ENCODE peak calls at places on chromosomes 12 and 14, in six cellular contexts. One of them, this sample, is unnamed.
A peak's percentile ranks its signal among the peaks of the same experiment; 100 is the strongest.

GRCh38 chr12:53115112-53115890 is 12.0 kb downstream of the SOAT2 start:
- DNase-seq in HTR-8/SVneo: no peak
- DNase-seq in D341Med: no peak
- DNase-seq in T-helper 22 cell: no peak
- DNase-seq in stimulated activated naive CD4-positive, alpha-beta T cell: no peak
- DNase-seq in left ventricle myocardium superior: no peak
- DNase-seq in this sample: no peak

GRCh38 chr12:4771960-4772566 is 51.9 kb downstream of the GALNT8 start:
- DNase-seq in HTR-8/SVneo: no peak
- DNase-seq in D341Med: no peak
- DNase-seq in T-helper 22 cell: no peak
- DNase-seq in stimulated activated naive CD4-positive, alpha-beta T cell: no peak
- DNase-seq in left ventricle myocardium superior: no peak
- DNase-seq in this sample: no peak

GRCh38 chr12:68636268-68636667 is 25.6 kb downstream of the RAP1B start:
- DNase-seq in HTR-8/SVneo: no peak
- DNase-seq in D341Med: no peak
- DNase-seq in T-helper 22 cell: no peak
- DNase-seq in stimulated activated naive CD4-positive, alpha-beta T cell: no peak
- DNase-seq in left ventricle myocardium superior: no peak
- DNase-seq in this sample: no peak

GRCh38 chr12:6603095-6603567 is 4.0 kb downstream of the CHD4 start:
- DNase-seq in HTR-8/SVneo: no peak
- DNase-seq in D341Med: peak; percentile 89
- DNase-seq in T-helper 22 cell: peak; percentile 30
- DNase-seq in stimulated activated naive CD4-positive, alpha-beta T cell: peak; percentile 53
- DNase-seq in left ventricle myocardium superior: peak; percentile 73
- DNase-seq in this sample: no peak

GRCh38 chr12:3700861-3701260 is 52.0 kb downstream of the CRACR2A start:
- DNase-seq in HTR-8/SVneo: no peak
- DNase-seq in D341Med: no peak
- DNase-seq in T-helper 22 cell: no peak
- DNase-seq in stimulated activated naive CD4-positive, alpha-beta T cell: no peak
- DNase-seq in left ventricle myocardium superior: no peak
- DNase-seq in this sample: no peak

GRCh38 chr14:102155150-102155549 is 15.5 kb downstream of the WDR20 start:
- DNase-seq in HTR-8/SVneo: no peak
- DNase-seq in D341Med: peak; percentile 24
- DNase-seq in T-helper 22 cell: no peak
- DNase-seq in stimulated activated naive CD4-positive, alpha-beta T cell: no peak
- DNase-seq in left ventricle myocardium superior: no peak
- DNase-seq in this sample: no peak

GRCh38 chr12:90055071-90055470 is 346.4 kb upstream of the ATP2B1 start:
- DNase-seq in HTR-8/SVneo: no peak
- DNase-seq in D341Med: no peak
- DNase-seq in T-helper 22 cell: no peak
- DNase-seq in stimulated activated naive CD4-positive, alpha-beta T cell: no peak
- DNase-seq in left ventricle myocardium superior: no peak
- DNase-seq in this sample: no peak

GRCh38 chr14:90815817-90816662 is at the start of gene TTC7B:
- DNase-seq in HTR-8/SVneo: peak; percentile 76
- DNase-seq in D341Med: peak; percentile 92
- DNase-seq in T-helper 22 cell: no peak
- DNase-seq in stimulated activated naive CD4-positive, alpha-beta T cell: no peak
- DNase-seq in left ventricle myocardium superior: peak; percentile 82
- DNase-seq in this sample: no peak

GRCh38 chr14:68309121-68309520 is 483.7 kb downstream of the ZFP36L1 start:
- DNase-seq in HTR-8/SVneo: no peak
- DNase-seq in D341Med: no peak
- DNase-seq in T-helper 22 cell: no peak
- DNase-seq in stimulated activated naive CD4-positive, alpha-beta T cell: no peak
- DNase-seq in left ventricle myocardium superior: no peak
- DNase-seq in this sample: no peak

GRCh38 chr12:84807249-84807648 is 105.3 kb downstream of the SLC6A15 start:
- DNase-seq in HTR-8/SVneo: no peak
- DNase-seq in D341Med: no peak
- DNase-seq in T-helper 22 cell: no peak
- DNase-seq in stimulated activated naive CD4-positive, alpha-beta T cell: no peak
- DNase-seq in left ventricle myocardium superior: no peak
- DNase-seq in this sample: no peak

GRCh38 chr12:117046861-117047530 is 52.2 kb downstream of the TESC start:
- DNase-seq in HTR-8/SVneo: no peak
- DNase-seq in D341Med: no peak
- DNase-seq in T-helper 22 cell: no peak
- DNase-seq in stimulated activated naive CD4-positive, alpha-beta T cell: no peak
- DNase-seq in left ventricle myocardium superior: no peak
- DNase-seq in this sample: no peak

GRCh38 chr14:38882533-38882932 is 220.5 kb downstream of the SEC23A start:
- DNase-seq in HTR-8/SVneo: no peak
- DNase-seq in D341Med: no peak
- DNase-seq in T-helper 22 cell: no peak
- DNase-seq in stimulated activated naive CD4-positive, alpha-beta T cell: no peak
- DNase-seq in left ventricle myocardium superior: no peak
- DNase-seq in this sample: no peak

GRCh38 chr12:29552324-29552927 is 54.9 kb upstream of the OVCH1 start:
- DNase-seq in HTR-8/SVneo: no peak
- DNase-seq in D341Med: peak; percentile 67
- DNase-seq in T-helper 22 cell: peak; percentile 6
- DNase-seq in stimulated activated naive CD4-positive, alpha-beta T cell: peak; percentile 19
- DNase-seq in left ventricle myocardium superior: peak; percentile 72
- DNase-seq in this sample: no peak

GRCh38 chr12:65495233-65495632 is 216.8 kb downstream of the MSRB3 start:
- DNase-seq in HTR-8/SVneo: peak; percentile 63
- DNase-seq in D341Med: no peak
- DNase-seq in T-helper 22 cell: no peak
- DNase-seq in stimulated activated naive CD4-positive, alpha-beta T cell: no peak
- DNase-seq in left ventricle myocardium superior: no peak
- DNase-seq in this sample: no peak

GRCh38 chr12:11727133-11727664 is 77.7 kb downstream of the ETV6 start:
- DNase-seq in HTR-8/SVneo: no peak
- DNase-seq in D341Med: no peak
- DNase-seq in T-helper 22 cell: no peak
- DNase-seq in stimulated activated naive CD4-positive, alpha-beta T cell: peak; percentile 59
- DNase-seq in left ventricle myocardium superior: no peak
- DNase-seq in this sample: no peak

GRCh38 chr12:11827096-11827841 is 177.8 kb downstream of the ETV6 start:
- DNase-seq in HTR-8/SVneo: no peak
- DNase-seq in D341Med: no peak
- DNase-seq in T-helper 22 cell: no peak
- DNase-seq in stimulated activated naive CD4-positive, alpha-beta T cell: no peak
- DNase-seq in left ventricle myocardium superior: no peak
- DNase-seq in this sample: no peak

GRCh38 chr12:79615596-79616560 is 74.9 kb downstream of the PAWR start:
- DNase-seq in HTR-8/SVneo: no peak
- DNase-seq in D341Med: no peak
- DNase-seq in T-helper 22 cell: no peak
- DNase-seq in stimulated activated naive CD4-positive, alpha-beta T cell: no peak
- DNase-seq in left ventricle myocardium superior: no peak
- DNase-seq in this sample: no peak

GRCh38 chr14:65864549-65864948 is 452.0 kb downstream of the FUT8 start:
- DNase-seq in HTR-8/SVneo: no peak
- DNase-seq in D341Med: no peak
- DNase-seq in T-helper 22 cell: no peak
- DNase-seq in stimulated activated naive CD4-positive, alpha-beta T cell: no peak
- DNase-seq in left ventricle myocardium superior: no peak
- DNase-seq in this sample: no peak

GRCh38 chr12:101238806-101239329 is 28.8 kb upstream of the SLC5A8 start:
- DNase-seq in HTR-8/SVneo: no peak
- DNase-seq in D341Med: no peak
- DNase-seq in T-helper 22 cell: no peak
- DNase-seq in stimulated activated naive CD4-positive, alpha-beta T cell: no peak
- DNase-seq in left ventricle myocardium superior: no peak
- DNase-seq in this sample: no peak

GRCh38 chr12:123907726-123908476 is 64.7 kb downstream of the CCDC92 start:
- DNase-seq in HTR-8/SVneo: no peak
- DNase-seq in D341Med: no peak
- DNase-seq in T-helper 22 cell: no peak
- DNase-seq in stimulated activated naive CD4-positive, alpha-beta T cell: no peak
- DNase-seq in left ventricle myocardium superior: no peak
- DNase-seq in this sample: no peak

GRCh38 chr14:104894331-104895206 is 29.5 kb downstream of the CEP170B start:
- DNase-seq in HTR-8/SVneo: no peak
- DNase-seq in D341Med: peak; percentile 29
- DNase-seq in T-helper 22 cell: no peak
- DNase-seq in stimulated activated naive CD4-positive, alpha-beta T cell: no peak
- DNase-seq in left ventricle myocardium superior: peak; percentile 28
- DNase-seq in this sample: no peak

GRCh38 chr12:53345486-53346195 is 9.5 kb upstream of the SP7 start:
- DNase-seq in HTR-8/SVneo: no peak
- DNase-seq in D341Med: no peak
- DNase-seq in T-helper 22 cell: no peak
- DNase-seq in stimulated activated naive CD4-positive, alpha-beta T cell: no peak
- DNase-seq in left ventricle myocardium superior: peak; percentile 70
- DNase-seq in this sample: no peak

GRCh38 chr14:91582761-91583160 is 72.7 kb upstream of the PPP4R3A start:
- DNase-seq in HTR-8/SVneo: no peak
- DNase-seq in D341Med: no peak
- DNase-seq in T-helper 22 cell: no peak
- DNase-seq in stimulated activated naive CD4-positive, alpha-beta T cell: no peak
- DNase-seq in left ventricle myocardium superior: no peak
- DNase-seq in this sample: no peak

GRCh38 chr14:63573579-63573978 is 30.4 kb upstream of the PPP2R5E start:
- DNase-seq in HTR-8/SVneo: peak; percentile 71
- DNase-seq in D341Med: no peak
- DNase-seq in T-helper 22 cell: no peak
- DNase-seq in stimulated activated naive CD4-positive, alpha-beta T cell: no peak
- DNase-seq in left ventricle myocardium superior: no peak
- DNase-seq in this sample: no peak

GRCh38 chr12:93402333-93403311 is 24.9 kb downstream of the NUDT4 start:
- DNase-seq in HTR-8/SVneo: no peak
- DNase-seq in D341Med: no peak
- DNase-seq in T-helper 22 cell: no peak
- DNase-seq in stimulated activated naive CD4-positive, alpha-beta T cell: no peak
- DNase-seq in left ventricle myocardium superior: no peak
- DNase-seq in this sample: no peak

GRCh38 chr12:95574030-95574429 is 22.8 kb upstream of the USP44 start:
- DNase-seq in HTR-8/SVneo: no peak
- DNase-seq in D341Med: no peak
- DNase-seq in T-helper 22 cell: no peak
- DNase-seq in stimulated activated naive CD4-positive, alpha-beta T cell: no peak
- DNase-seq in left ventricle myocardium superior: no peak
- DNase-seq in this sample: no peak

GRCh38 chr12:93408813-93409212 is 31.1 kb downstream of the NUDT4 start:
- DNase-seq in HTR-8/SVneo: no peak
- DNase-seq in D341Med: no peak
- DNase-seq in T-helper 22 cell: no peak
- DNase-seq in stimulated activated naive CD4-positive, alpha-beta T cell: no peak
- DNase-seq in left ventricle myocardium superior: no peak
- DNase-seq in this sample: no peak

This sample was measured in activated gamma-delta T cell.